ENCODE peak calls at places on chromosomes 11 and 22, in eight cellular contexts. One of them, this sample, is unnamed.

GRCh38 chr22:49206281-49206680 is 621.4 kb downstream of the BRD1 start:
- DNase-seq in caudate nucleus: no peak
- DNase-seq in HFF-Myc: no peak
- DNase-seq in HTR-8/SVneo: no peak
- DNase-seq in cardiac muscle cell: no peak
- DNase-seq in epithelial cell of esophagus: no peak
- DNase-seq in uterus: peak
- DNase-seq in stimulated activated CD4-positive, alpha-beta T cell treated with anti-CD3 and anti-CD28 coated beads, Interleukin-1b, Interleukin-23, amount 100 ng/mL, for 24 hours: no peak
- DNase-seq in this sample: no peak

GRCh38 chr11:44648109-44648508 is 78.7 kb upstream of the TSPAN18 start:
- DNase-seq in uterus: no peak
- DNase-seq in caudate nucleus: no peak
- DNase-seq in HTR-8/SVneo: no peak
- DNase-seq in epithelial cell of esophagus: no peak
- DNase-seq in cardiac muscle cell: no peak
- DNase-seq in stimulated activated CD4-positive, alpha-beta T cell treated with anti-CD3 and anti-CD28 coated beads, Interleukin-1b, Interleukin-23, amount 100 ng/mL, for 24 hours: no peak
- DNase-seq in HFF-Myc: no peak
- DNase-seq in this sample: no peak

GRCh38 chr11:11973361-11973800 is 35.0 kb downstream of the DKK3 start:
- DNase-seq in cardiac muscle cell: peak
- DNase-seq in stimulated activated CD4-positive, alpha-beta T cell treated with anti-CD3 and anti-CD28 coated beads, Interleukin-1b, Interleukin-23, amount 100 ng/mL, for 24 hours: no peak
- DNase-seq in caudate nucleus: peak
- DNase-seq in HFF-Myc: no peak
- DNase-seq in HTR-8/SVneo: no peak
- DNase-seq in epithelial cell of esophagus: no peak
- DNase-seq in uterus: peak
- DNase-seq in this sample: no peak

GRCh38 chr11:1161410-1162152 is 3.8 kb downstream of the MUC5AC start:
- DNase-seq in stimulated activated CD4-positive, alpha-beta T cell treated with anti-CD3 and anti-CD28 coated beads, Interleukin-1b, Interleukin-23, amount 100 ng/mL, for 24 hours: no peak
- DNase-seq in HTR-8/SVneo: no peak
- DNase-seq in caudate nucleus: no peak
- DNase-seq in HFF-Myc: no peak
- DNase-seq in epithelial cell of esophagus: no peak
- DNase-seq in uterus: no peak
- DNase-seq in cardiac muscle cell: no peak
- DNase-seq in this sample: no peak

GRCh38 chr11:31779268-31779879 is 31.7 kb downstream of the PAX6 start:
- DNase-seq in caudate nucleus: no peak
- DNase-seq in cardiac muscle cell: no peak
- DNase-seq in uterus: no peak
- DNase-seq in epithelial cell of esophagus: peak
- DNase-seq in HTR-8/SVneo: no peak
- DNase-seq in HFF-Myc: no peak
- DNase-seq in stimulated activated CD4-positive, alpha-beta T cell treated with anti-CD3 and anti-CD28 coated beads, Interleukin-1b, Interleukin-23, amount 100 ng/mL, for 24 hours: no peak
- DNase-seq in this sample: no peak

GRCh38 chr11:17391493-17392355 is 3.3 kb upstream of the KCNJ11 start:
- DNase-seq in uterus: no peak
- DNase-seq in HTR-8/SVneo: no peak
- DNase-seq in epithelial cell of esophagus: no peak
- DNase-seq in HFF-Myc: no peak
- DNase-seq in caudate nucleus: no peak
- DNase-seq in cardiac muscle cell: no peak
- DNase-seq in stimulated activated CD4-positive, alpha-beta T cell treated with anti-CD3 and anti-CD28 coated beads, Interleukin-1b, Interleukin-23, amount 100 ng/mL, for 24 hours: no peak
- DNase-seq in this sample: no peak

GRCh38 chr11:128504489-128504888 is 82.9 kb downstream of the ETS1 start:
- DNase-seq in HTR-8/SVneo: no peak
- DNase-seq in uterus: no peak
- DNase-seq in cardiac muscle cell: no peak
- DNase-seq in caudate nucleus: no peak
- DNase-seq in stimulated activated CD4-positive, alpha-beta T cell treated with anti-CD3 and anti-CD28 coated beads, Interleukin-1b, Interleukin-23, amount 100 ng/mL, for 24 hours: no peak
- DNase-seq in epithelial cell of esophagus: no peak
- DNase-seq in HFF-Myc: no peak
- DNase-seq in this sample: no peak

GRCh38 chr11:17810736-17811135 is 76.2 kb downstream of the KCNC1 start:
- DNase-seq in epithelial cell of esophagus: peak
- DNase-seq in stimulated activated CD4-positive, alpha-beta T cell treated with anti-CD3 and anti-CD28 coated beads, Interleukin-1b, Interleukin-23, amount 100 ng/mL, for 24 hours: no peak
- DNase-seq in HFF-Myc: peak
- DNase-seq in uterus: no peak
- DNase-seq in HTR-8/SVneo: no peak
- DNase-seq in caudate nucleus: peak
- DNase-seq in cardiac muscle cell: peak
- DNase-seq in this sample: peak

GRCh38 chr11:45597116-45597515 is 68.3 kb downstream of the CHST1 start:
- DNase-seq in caudate nucleus: no peak
- DNase-seq in cardiac muscle cell: no peak
- DNase-seq in HFF-Myc: no peak
- DNase-seq in stimulated activated CD4-positive, alpha-beta T cell treated with anti-CD3 and anti-CD28 coated beads, Interleukin-1b, Interleukin-23, amount 100 ng/mL, for 24 hours: no peak
- DNase-seq in uterus: no peak
- DNase-seq in HTR-8/SVneo: no peak
- DNase-seq in epithelial cell of esophagus: no peak
- DNase-seq in this sample: no peak

GRCh38 chr11:70270877-70271634 is 566 bp downstream of the PPFIA1 start:
- DNase-seq in HTR-8/SVneo: peak
- DNase-seq in stimulated activated CD4-positive, alpha-beta T cell treated with anti-CD3 and anti-CD28 coated beads, Interleukin-1b, Interleukin-23, amount 100 ng/mL, for 24 hours: peak
- DNase-seq in uterus: peak
- DNase-seq in cardiac muscle cell: peak
- DNase-seq in HFF-Myc: no peak
- DNase-seq in epithelial cell of esophagus: peak
- DNase-seq in caudate nucleus: no peak
- DNase-seq in this sample: no peak

GRCh38 chr11:69828276-69828970 is 9.2 kb upstream of the FGF3 start:
- DNase-seq in HTR-8/SVneo: no peak
- DNase-seq in HFF-Myc: no peak
- DNase-seq in cardiac muscle cell: no peak
- DNase-seq in stimulated activated CD4-positive, alpha-beta T cell treated with anti-CD3 and anti-CD28 coated beads, Interleukin-1b, Interleukin-23, amount 100 ng/mL, for 24 hours: no peak
- DNase-seq in epithelial cell of esophagus: no peak
- DNase-seq in caudate nucleus: no peak
- DNase-seq in uterus: no peak
- DNase-seq in this sample: no peak

GRCh38 chr11:102837151-102837550 is 6.3 kb downstream of the MMP3 start:
- DNase-seq in HFF-Myc: no peak
- DNase-seq in cardiac muscle cell: no peak
- DNase-seq in stimulated activated CD4-positive, alpha-beta T cell treated with anti-CD3 and anti-CD28 coated beads, Interleukin-1b, Interleukin-23, amount 100 ng/mL, for 24 hours: no peak
- DNase-seq in epithelial cell of esophagus: no peak
- DNase-seq in uterus: no peak
- DNase-seq in caudate nucleus: no peak
- DNase-seq in HTR-8/SVneo: no peak
- DNase-seq in this sample: no peak

GRCh38 chr11:17354070-17354924 is 2.7 kb downstream of the NCR3LG1 start:
- DNase-seq in HFF-Myc: peak
- DNase-seq in cardiac muscle cell: peak
- DNase-seq in HTR-8/SVneo: peak
- DNase-seq in epithelial cell of esophagus: peak
- DNase-seq in uterus: peak
- DNase-seq in stimulated activated CD4-positive, alpha-beta T cell treated with anti-CD3 and anti-CD28 coated beads, Interleukin-1b, Interleukin-23, amount 100 ng/mL, for 24 hours: peak
- DNase-seq in caudate nucleus: peak
- DNase-seq in this sample: no peak

GRCh38 chr11:67071420-67072284 is 15.0 kb downstream of the RHOD start:
- DNase-seq in HTR-8/SVneo: no peak
- DNase-seq in stimulated activated CD4-positive, alpha-beta T cell treated with anti-CD3 and anti-CD28 coated beads, Interleukin-1b, Interleukin-23, amount 100 ng/mL, for 24 hours: peak
- DNase-seq in uterus: peak
- DNase-seq in caudate nucleus: peak
- DNase-seq in HFF-Myc: no peak
- DNase-seq in cardiac muscle cell: peak
- DNase-seq in epithelial cell of esophagus: peak
- DNase-seq in this sample: peak

GRCh38 chr11:22521226-22521625 is 104.4 kb downstream of the FANCF start:
- DNase-seq in stimulated activated CD4-positive, alpha-beta T cell treated with anti-CD3 and anti-CD28 coated beads, Interleukin-1b, Interleukin-23, amount 100 ng/mL, for 24 hours: no peak
- DNase-seq in caudate nucleus: no peak
- DNase-seq in uterus: no peak
- DNase-seq in cardiac muscle cell: peak
- DNase-seq in HTR-8/SVneo: peak
- DNase-seq in HFF-Myc: peak
- DNase-seq in epithelial cell of esophagus: peak
- DNase-seq in this sample: no peak

GRCh38 chr11:72078477-72078876 is 1.9 kb downstream of the NUMA1 start:
- DNase-seq in uterus: no peak
- DNase-seq in HFF-Myc: no peak
- DNase-seq in HTR-8/SVneo: no peak
- DNase-seq in caudate nucleus: no peak
- DNase-seq in epithelial cell of esophagus: peak
- DNase-seq in stimulated activated CD4-positive, alpha-beta T cell treated with anti-CD3 and anti-CD28 coated beads, Interleukin-1b, Interleukin-23, amount 100 ng/mL, for 24 hours: no peak
- DNase-seq in cardiac muscle cell: no peak
- DNase-seq in this sample: no peak

GRCh38 chr11:69274531-69275016 is 19.4 kb upstream of the MYEOV start:
- DNase-seq in epithelial cell of esophagus: peak
- DNase-seq in cardiac muscle cell: no peak
- DNase-seq in stimulated activated CD4-positive, alpha-beta T cell treated with anti-CD3 and anti-CD28 coated beads, Interleukin-1b, Interleukin-23, amount 100 ng/mL, for 24 hours: no peak
- DNase-seq in caudate nucleus: no peak
- DNase-seq in HFF-Myc: no peak
- DNase-seq in HTR-8/SVneo: no peak
- DNase-seq in uterus: no peak
- DNase-seq in this sample: no peak

GRCh38 chr11:96127596-96127959 is 203.7 kb upstream of the MTMR2 start:
- DNase-seq in uterus: no peak
- DNase-seq in HTR-8/SVneo: no peak
- DNase-seq in epithelial cell of esophagus: no peak
- DNase-seq in caudate nucleus: no peak
- DNase-seq in cardiac muscle cell: no peak
- DNase-seq in stimulated activated CD4-positive, alpha-beta T cell treated with anti-CD3 and anti-CD28 coated beads, Interleukin-1b, Interleukin-23, amount 100 ng/mL, for 24 hours: no peak
- DNase-seq in HFF-Myc: peak
- DNase-seq in this sample: no peak

GRCh38 chr22:46635756-46636155 is 15.6 kb downstream of the GRAMD4 start:
- DNase-seq in cardiac muscle cell: no peak
- DNase-seq in HTR-8/SVneo: no peak
- DNase-seq in HFF-Myc: no peak
- DNase-seq in epithelial cell of esophagus: no peak
- DNase-seq in stimulated activated CD4-positive, alpha-beta T cell treated with anti-CD3 and anti-CD28 coated beads, Interleukin-1b, Interleukin-23, amount 100 ng/mL, for 24 hours: no peak
- DNase-seq in caudate nucleus: no peak
- DNase-seq in uterus: no peak
- DNase-seq in this sample: no peak

GRCh38 chr11:57566035-57566504 is 1.4 kb downstream of the UBE2L6 start:
- DNase-seq in HFF-Myc: no peak
- DNase-seq in caudate nucleus: peak
- DNase-seq in uterus: no peak
- DNase-seq in epithelial cell of esophagus: peak
- DNase-seq in stimulated activated CD4-positive, alpha-beta T cell treated with anti-CD3 and anti-CD28 coated beads, Interleukin-1b, Interleukin-23, amount 100 ng/mL, for 24 hours: no peak
- DNase-seq in cardiac muscle cell: peak
- DNase-seq in HTR-8/SVneo: peak
- DNase-seq in this sample: no peak

GRCh38 chr11:62081378-62082291 is 42.2 kb upstream of the INCENP start:
- DNase-seq in stimulated activated CD4-positive, alpha-beta T cell treated with anti-CD3 and anti-CD28 coated beads, Interleukin-1b, Interleukin-23, amount 100 ng/mL, for 24 hours: peak
- DNase-seq in HTR-8/SVneo: peak
- DNase-seq in cardiac muscle cell: peak
- DNase-seq in uterus: peak
- DNase-seq in epithelial cell of esophagus: peak
- DNase-seq in caudate nucleus: peak
- DNase-seq in HFF-Myc: peak
- DNase-seq in this sample: peak

GRCh38 chr11:98545544-98546175 is 475.1 kb upstream of the CNTN5 start:
- DNase-seq in epithelial cell of esophagus: no peak
- DNase-seq in HTR-8/SVneo: no peak
- DNase-seq in caudate nucleus: no peak
- DNase-seq in stimulated activated CD4-positive, alpha-beta T cell treated with anti-CD3 and anti-CD28 coated beads, Interleukin-1b, Interleukin-23, amount 100 ng/mL, for 24 hours: no peak
- DNase-seq in HFF-Myc: no peak
- DNase-seq in uterus: no peak
- DNase-seq in cardiac muscle cell: no peak
- DNase-seq in this sample: no peak

GRCh38 chr11:46075168-46075567 is 46.1 kb downstream of the PHF21A start:
- DNase-seq in HFF-Myc: peak
- DNase-seq in stimulated activated CD4-positive, alpha-beta T cell treated with anti-CD3 and anti-CD28 coated beads, Interleukin-1b, Interleukin-23, amount 100 ng/mL, for 24 hours: no peak
- DNase-seq in HTR-8/SVneo: no peak
- DNase-seq in epithelial cell of esophagus: peak
- DNase-seq in cardiac muscle cell: peak
- DNase-seq in uterus: no peak
- DNase-seq in caudate nucleus: no peak
- DNase-seq in this sample: peak

GRCh38 chr11:14972581-14973490 is 685 bp upstream of the CALCA start:
- DNase-seq in HFF-Myc: no peak
- DNase-seq in HTR-8/SVneo: no peak
- DNase-seq in cardiac muscle cell: no peak
- DNase-seq in stimulated activated CD4-positive, alpha-beta T cell treated with anti-CD3 and anti-CD28 coated beads, Interleukin-1b, Interleukin-23, amount 100 ng/mL, for 24 hours: no peak
- DNase-seq in caudate nucleus: no peak
- DNase-seq in epithelial cell of esophagus: no peak
- DNase-seq in uterus: no peak
- DNase-seq in this sample: no peak

GRCh38 chr11:30852091-30852490 is 265.9 kb upstream of the MPPED2 start:
- DNase-seq in uterus: no peak
- DNase-seq in epithelial cell of esophagus: no peak
- DNase-seq in HTR-8/SVneo: no peak
- DNase-seq in cardiac muscle cell: no peak
- DNase-seq in caudate nucleus: no peak
- DNase-seq in stimulated activated CD4-positive, alpha-beta T cell treated with anti-CD3 and anti-CD28 coated beads, Interleukin-1b, Interleukin-23, amount 100 ng/mL, for 24 hours: no peak
- DNase-seq in HFF-Myc: no peak
- DNase-seq in this sample: no peak

GRCh38 chr11:76459299-76459698 is 14.5 kb downstream of the EMSY start:
- DNase-seq in stimulated activated CD4-positive, alpha-beta T cell treated with anti-CD3 and anti-CD28 coated beads, Interleukin-1b, Interleukin-23, amount 100 ng/mL, for 24 hours: no peak
- DNase-seq in uterus: no peak
- DNase-seq in HTR-8/SVneo: no peak
- DNase-seq in HFF-Myc: no peak
- DNase-seq in cardiac muscle cell: no peak
- DNase-seq in caudate nucleus: no peak
- DNase-seq in epithelial cell of esophagus: peak
- DNase-seq in this sample: no peak

GRCh38 chr11:105910095-105910715 is 111.8 kb downstream of the MSANTD4 start:
- DNase-seq in cardiac muscle cell: no peak
- DNase-seq in stimulated activated CD4-positive, alpha-beta T cell treated with anti-CD3 and anti-CD28 coated beads, Interleukin-1b, Interleukin-23, amount 100 ng/mL, for 24 hours: no peak
- DNase-seq in epithelial cell of esophagus: peak
- DNase-seq in HFF-Myc: no peak
- DNase-seq in uterus: no peak
- DNase-seq in HTR-8/SVneo: no peak
- DNase-seq in caudate nucleus: no peak
- DNase-seq in this sample: no peak

GRCh38 chr11:113178671-113179070 is 135.7 kb upstream of the TTC12 start:
- DNase-seq in stimulated activated CD4-positive, alpha-beta T cell treated with anti-CD3 and anti-CD28 coated beads, Interleukin-1b, Interleukin-23, amount 100 ng/mL, for 24 hours: no peak
- DNase-seq in HTR-8/SVneo: no peak
- DNase-seq in cardiac muscle cell: no peak
- DNase-seq in epithelial cell of esophagus: no peak
- DNase-seq in caudate nucleus: peak
- DNase-seq in HFF-Myc: no peak
- DNase-seq in uterus: no peak
- DNase-seq in this sample: no peak

GRCh38 chr11:124753207-124753606 is 1.2 kb upstream of the VSIG2 start:
- DNase-seq in stimulated activated CD4-positive, alpha-beta T cell treated with anti-CD3 and anti-CD28 coated beads, Interleukin-1b, Interleukin-23, amount 100 ng/mL, for 24 hours: no peak
- DNase-seq in cardiac muscle cell: no peak
- DNase-seq in uterus: no peak
- DNase-seq in caudate nucleus: no peak
- DNase-seq in HFF-Myc: no peak
- DNase-seq in HTR-8/SVneo: no peak
- DNase-seq in epithelial cell of esophagus: no peak
- DNase-seq in this sample: no peak

GRCh38 chr22:50581950-50582561 is 593 bp downstream of the CHKB start:
- DNase-seq in caudate nucleus: peak
- DNase-seq in HTR-8/SVneo: no peak
- DNase-seq in epithelial cell of esophagus: peak
- DNase-seq in stimulated activated CD4-positive, alpha-beta T cell treated with anti-CD3 and anti-CD28 coated beads, Interleukin-1b, Interleukin-23, amount 100 ng/mL, for 24 hours: no peak
- DNase-seq in uterus: no peak
- DNase-seq in HFF-Myc: no peak
- DNase-seq in cardiac muscle cell: no peak
- DNase-seq in this sample: no peak

GRCh38 chr11:64222651-64223000 is 3.4 kb downstream of the TRPT1 start:
- DNase-seq in epithelial cell of esophagus: no peak
- DNase-seq in HTR-8/SVneo: no peak
- DNase-seq in caudate nucleus: no peak
- DNase-seq in cardiac muscle cell: no peak
- DNase-seq in HFF-Myc: no peak
- DNase-seq in uterus: no peak
- DNase-seq in stimulated activated CD4-positive, alpha-beta T cell treated with anti-CD3 and anti-CD28 coated beads, Interleukin-1b, Interleukin-23, amount 100 ng/mL, for 24 hours: no peak
- DNase-seq in this sample: no peak

GRCh38 chr11:63564056-63564784 is 1.0 kb upstream of the PLAAT2 start:
- DNase-seq in stimulated activated CD4-positive, alpha-beta T cell treated with anti-CD3 and anti-CD28 coated beads, Interleukin-1b, Interleukin-23, amount 100 ng/mL, for 24 hours: no peak
- DNase-seq in HTR-8/SVneo: no peak
- DNase-seq in uterus: no peak
- DNase-seq in epithelial cell of esophagus: no peak
- DNase-seq in caudate nucleus: no peak
- DNase-seq in HFF-Myc: no peak
- DNase-seq in cardiac muscle cell: no peak
- DNase-seq in this sample: no peak